ENCODE peak calls at places on chromosomes 6 and 20, in nine cellular contexts. L, D, A, F, R, Y, V, K and G are unnamed samples.

GRCh38 chr20:8788831-8789230 is 280.1 kb upstream of the PLCB4 start:
- DNase-seq in Y (no peak), K (no peak), D (no peak), A (no peak), V (no peak), L (no peak), F (no peak), R (no peak), G (no peak)

GRCh38 chr6:35477551-35478179 is 9.5 kb downstream of the RPL10A start:
- DNase-seq in D (no peak), F (no peak), A (no peak), Y (no peak), V (no peak), L (no peak), K (no peak), R (peak; percentile 28), G (no peak)

GRCh38 chr6:166474721-166475565 is 92.2 kb upstream of the MPC1 start:
- DNase-seq in D (no peak), K (no peak), V (no peak), R (peak; percentile 31), Y (no peak), A (no peak), L (no peak), F (no peak), G (no peak)

GRCh38 chr6:34914358-34914757 is 25.3 kb downstream of the ANKS1A start:
- DNase-seq in F (no peak), D (no peak), Y (peak; percentile 50), R (no peak), K (no peak), A (no peak), L (no peak), V (no peak), G (no peak)

GRCh38 chr6:77876300-77876699 is 223.5 kb downstream of the MEI4 start:
- DNase-seq in L (no peak), D (no peak), Y (no peak), K (no peak), R (peak; percentile 16), A (no peak), V (no peak), F (no peak), G (no peak)

GRCh38 chr6:15791401-15792137 is 128.7 kb upstream of the DTNBP1 start:
- DNase-seq in F (no peak), A (no peak), Y (no peak), V (no peak), L (no peak), K (peak; percentile 11), R (peak; percentile 65), D (no peak), G (no peak)

GRCh38 chr6:54291146-54291545 is 17.1 kb upstream of the TINAG start:
- DNase-seq in R (peak; percentile 98), V (peak; percentile 43), A (no peak), Y (peak; percentile 66), F (no peak), K (no peak), L (no peak), D (no peak), G (peak; percentile 4)

GRCh38 chr6:127404133-127404532 is 55.1 kb downstream of the KIAA0408 start:
- DNase-seq in R (no peak), A (no peak), L (no peak), V (no peak), Y (no peak), K (no peak), D (no peak), F (no peak), G (no peak)

GRCh38 chr20:3734111-3734843 is 1.8 kb downstream of the HSPA12B start:
- DNase-seq in D (no peak), K (no peak), A (no peak), Y (no peak), L (no peak), R (no peak), F (no peak), V (no peak), G (no peak)

GRCh38 chr6:78948785-78949184 is 81.4 kb downstream of the IRAK1BP1 start:
- DNase-seq in V (no peak), D (no peak), R (no peak), Y (no peak), L (no peak), A (no peak), F (no peak), K (no peak), G (no peak)

GRCh38 chr6:29465279-29465678 is 8.3 kb downstream of the OR2H1 start:
- DNase-seq in L (no peak), F (no peak), A (no peak), K (no peak), V (no peak), R (peak; percentile 64), Y (peak; percentile 78), D (no peak), G (peak; percentile 85)

GRCh38 chr6:149896491-149896890 is 1.4 kb downstream of the RAET1E start:
- DNase-seq in Y (peak; percentile 20), V (no peak), A (peak; percentile 17), F (no peak), L (no peak), D (no peak), K (no peak), R (peak; percentile 40), G (no peak)

GRCh38 chr6:126063512-126064146 is 77.3 kb downstream of the TRMT11 start:
- DNase-seq in A (no peak), K (no peak), L (no peak), Y (peak; percentile 18), V (no peak), D (no peak), F (no peak), R (no peak), G (no peak)

GRCh38 chr6:138815797-138816528 is 20.1 kb downstream of the ECT2L start:
- DNase-seq in K (no peak), F (no peak), V (peak; percentile 33), Y (peak; percentile 69), A (no peak), D (no peak), R (peak; percentile 75), L (no peak), G (peak; percentile 83)

GRCh38 chr6:77467038-77467437 is 3.7 kb upstream of the HTR1B start:
- DNase-seq in D (no peak), A (no peak), R (no peak), L (no peak), Y (peak; percentile 29), V (no peak), K (no peak), F (no peak), G (peak; percentile 48)

GRCh38 chr6:141610741-141611140 is 522.0 kb upstream of the GJE1 start:
- DNase-seq in K (no peak), F (no peak), L (no peak), Y (peak; percentile 45), R (peak; percentile 59), V (no peak), A (no peak), D (no peak), G (peak; percentile 81)

GRCh38 chr6:53495496-53495895 is 49.4 kb downstream of the GCLC start:
- DNase-seq in R (no peak), K (no peak), A (no peak), F (no peak), V (no peak), Y (no peak), D (no peak), L (no peak), G (no peak)

GRCh38 chr6:80134065-80134464 is 27.6 kb downstream of the BCKDHB start:
- DNase-seq in V (no peak), K (no peak), F (no peak), R (peak; percentile 49), L (no peak), Y (no peak), A (no peak), D (no peak), G (no peak)

GRCh38 chr20:7090001-7090400 is 322.5 kb downstream of the BMP2 start:
- DNase-seq in K (no peak), F (no peak), A (no peak), L (no peak), D (no peak), Y (no peak), R (peak; percentile 69), V (no peak), G (no peak)

GRCh38 chr6:47932575-47932974 is 150.7 kb downstream of the OPN5 start:
- DNase-seq in F (no peak), D (no peak), K (no peak), Y (no peak), V (no peak), L (no peak), R (no peak), A (no peak), G (no peak)

GRCh38 chr20:54134445-54135220 is 39.2 kb downstream of the CYP24A1 start:
- DNase-seq in R (peak; percentile 91), Y (peak; percentile 98), L (no peak), V (no peak), D (no peak), F (no peak), K (no peak), A (no peak), G (peak; percentile 96)

GRCh38 chr20:52230406-52230805 is 38.8 kb upstream of the ZFP64 start:
- DNase-seq in R (no peak), L (no peak), A (no peak), Y (no peak), V (no peak), F (no peak), K (no peak), D (no peak), G (no peak)

GRCh38 chr6:119204744-119205143 is 126.3 kb upstream of the FAM184A start:
- DNase-seq in K (no peak), R (no peak), F (no peak), L (no peak), A (no peak), Y (no peak), D (no peak), V (no peak), G (no peak)

GRCh38 chr20:50308513-50309279 is 118.1 kb downstream of the CEBPB start:
- DNase-seq in V (peak; percentile 96), D (no peak), L (peak; percentile 42), K (peak; percentile 59), F (no peak), A (peak; percentile 86), Y (peak; percentile 96), R (peak; percentile 96), G (peak; percentile 75)

GRCh38 chr6:131923356-131923755 is 27.8 kb downstream of the CCN2 start:
- DNase-seq in L (no peak), K (peak; percentile 67), Y (peak; percentile 67), R (peak; percentile 74), A (no peak), F (no peak), D (no peak), V (no peak), G (peak; percentile 92)

GRCh38 chr6:111301914-111302313 is 181.1 kb downstream of the REV3L start:
- DNase-seq in F (no peak), D (no peak), R (no peak), L (no peak), Y (no peak), K (no peak), A (no peak), V (no peak), G (no peak)

GRCh38 chr6:55621993-55622392 is 43.0 kb upstream of the HMGCLL1 start:
- DNase-seq in R (no peak), L (no peak), D (no peak), K (no peak), V (no peak), Y (no peak), A (no peak), F (no peak), G (no peak)

GRCh38 chr6:131379951-131380350 is 193.1 kb upstream of the ARG1 start:
- DNase-seq in L (no peak), K (no peak), A (no peak), D (no peak), R (peak; percentile 45), F (no peak), V (no peak), Y (peak; percentile 42), G (peak; percentile 57)

GRCh38 chr6:3282461-3283236 is 23.9 kb downstream of the PSMG4 start:
- DNase-seq in L (no peak), Y (no peak), A (no peak), K (no peak), F (no peak), V (no peak), R (no peak), D (no peak), G (no peak)

GRCh38 chr20:1392443-1392692 is 486 bp downstream of the FKBP1A start:
- DNase-seq in D (no peak), L (no peak), Y (no peak), F (no peak), V (no peak), A (no peak), R (no peak), K (peak; percentile 34), G (peak; percentile 71)

GRCh38 chr6:20541387-20541786 is 7.1 kb downstream of the CDKAL1 start:
- DNase-seq in R (no peak), A (no peak), K (no peak), V (no peak), L (no peak), D (no peak), Y (no peak), F (no peak), G (no peak)